ENCODE peak calls at places on chromosomes 11 and 22, in five cellular contexts. Q is body of pancreas, X is nephron progenitor cell, V is GM20000, M is tibial nerve. L is an unnamed sample.

GRCh38 chr11:66328036-66328306 is 8.3 kb downstream of the RIN1 start:
- DNase-seq in Q (no peak), X (no peak), V (no peak), M (no peak), L (no peak)

GRCh38 chr22:22235564-22235963 is 9.0 kb upstream of the VPREB1 start:
- DNase-seq in Q (peak; percentile 34), X (peak; percentile 46), V (peak; percentile 70), M (peak; percentile 27), L (no peak)

GRCh38 chr11:107562647-107563208 is 2.8 kb downstream of the ALKBH8 start:
- DNase-seq in Q (no peak), X (no peak), V (no peak), M (no peak), L (no peak)

GRCh38 chr11:104997288-104997687 is 25.7 kb downstream of the CASP5 start:
- DNase-seq in Q (no peak), X (no peak), V (no peak), M (no peak), L (no peak)

GRCh38 chr11:14454861-14455632 is 44.6 kb downstream of the COPB1 start:
- DNase-seq in Q (no peak), X (no peak), V (peak; percentile 19), M (no peak), L (no peak)

GRCh38 chr22:36435516-36436415 is 45.7 kb downstream of the TXN2 start:
- DNase-seq in Q (peak; percentile 90), X (no peak), V (peak; percentile 54), M (no peak), L (no peak)

GRCh38 chr11:133134561-133135173 is 397.6 kb downstream of the OPCML start:
- DNase-seq in Q (peak; percentile 61), X (peak; percentile 78), V (peak; percentile 71), M (peak; percentile 33), L (peak; percentile 29)

GRCh38 chr22:22030493-22031182 is 48.1 kb upstream of the TOP3B start:
- DNase-seq in Q (no peak), X (peak; percentile 36), V (peak; percentile 71), M (peak; percentile 33), L (no peak)

GRCh38 chr11:95512682-95513081 is 276.9 kb downstream of the FAM76B start:
- DNase-seq in Q (peak; percentile 33), X (no peak), V (no peak), M (peak; percentile 69), L (no peak)

GRCh38 chr11:36793542-36793926 is 195.5 kb upstream of the RAG2 start:
- DNase-seq in Q (no peak), X (peak; percentile 7), V (no peak), M (no peak), L (no peak)

GRCh38 chr22:45709004-45709739 is 37.5 kb downstream of the ATXN10 start:
- DNase-seq in Q (no peak), X (no peak), V (no peak), M (no peak), L (no peak)

GRCh38 chr11:65485820-65486219 is 13.0 kb upstream of the MALAT1 start:
- DNase-seq in Q (no peak), X (no peak), V (no peak), M (no peak), L (no peak)

GRCh38 chr11:69636512-69636866 is 4.5 kb upstream of the CCND1 start:
- DNase-seq in Q (peak; percentile 61), X (peak; percentile 85), V (no peak), M (peak; percentile 64), L (no peak)

GRCh38 chr11:63682045-63682915 is 980 bp downstream of the RTN3 start:
- DNase-seq in Q (peak; percentile 11), X (peak; percentile 26), V (peak; percentile 24), M (peak; percentile 33), L (no peak)

GRCh38 chr11:12064954-12065280 is 45.5 kb upstream of the MICAL2 start:
- DNase-seq in Q (no peak), X (no peak), V (no peak), M (no peak), L (no peak)

GRCh38 chr11:10373340-10373739 is 68.5 kb downstream of the ADM start:
- DNase-seq in Q (no peak), X (no peak), V (no peak), M (no peak), L (no peak)

GRCh38 chr22:50053861-50054260 is 4.2 kb downstream of the TTLL8 start:
- DNase-seq in Q (no peak), X (no peak), V (no peak), M (no peak), L (no peak)

GRCh38 chr11:133903056-133903455 is 53.7 kb downstream of the IGSF9B start:
- DNase-seq in Q (no peak), X (no peak), V (no peak), M (no peak), L (no peak)

GRCh38 chr11:110069158-110069737 is 23.9 kb upstream of the ZC3H12C start:
- DNase-seq in Q (peak; percentile 46), X (no peak), V (no peak), M (peak; percentile 49), L (no peak)

GRCh38 chr11:102653744-102654291 is 28.7 kb upstream of the MMP20 start:
- DNase-seq in Q (no peak), X (no peak), V (no peak), M (no peak), L (no peak)

GRCh38 chr11:120985718-120986569 is 38.0 kb upstream of the TBCEL start:
- DNase-seq in Q (peak; percentile 69), X (peak; percentile 79), V (peak; percentile 67), M (no peak), L (no peak)
- TF ChIP-seq CTCF in Q (peak; percentile 30), X (peak; percentile 34), V (no peak), M (peak; percentile 37), L (no peak)

DNA sequence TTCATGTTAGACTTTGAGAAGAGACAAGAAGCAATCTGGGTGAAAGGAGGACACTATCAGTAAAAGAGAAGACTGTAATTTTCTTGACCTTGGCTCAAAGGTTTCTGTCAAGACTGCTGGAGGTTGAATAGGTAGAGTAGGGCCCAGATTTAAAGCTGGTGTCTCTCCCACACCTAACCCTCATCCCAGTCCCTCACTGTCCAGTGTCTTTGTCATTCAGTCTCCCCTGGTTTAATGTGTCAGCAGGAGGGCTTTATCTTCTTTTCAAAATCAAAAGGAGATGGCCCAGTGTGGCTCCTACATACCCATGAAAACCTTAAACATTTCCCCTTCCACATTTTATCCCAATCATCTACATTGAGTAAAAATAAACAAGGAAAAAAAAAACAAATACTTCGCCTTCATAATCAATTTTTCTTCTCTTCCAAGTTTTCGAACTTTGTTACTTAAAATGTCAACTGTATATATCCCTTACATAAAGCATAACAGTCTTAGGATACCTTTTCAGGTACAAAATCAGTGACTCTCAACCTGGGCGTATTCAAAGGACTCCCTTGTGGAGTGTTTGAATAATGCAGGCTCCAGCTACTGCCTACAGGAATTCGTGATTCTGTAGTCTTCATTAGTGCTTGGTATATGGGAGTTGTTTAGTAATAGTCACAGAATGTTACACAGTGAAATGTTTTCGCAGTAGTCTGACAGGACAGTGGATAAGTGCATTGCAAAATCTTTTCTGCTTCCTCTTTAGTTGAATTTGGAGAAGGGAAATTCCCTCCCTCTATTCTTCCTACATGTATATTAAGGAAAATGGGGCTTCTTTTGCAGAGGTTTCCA is 87.2 kb downstream of the FAT3 start:
- DNase-seq in Q (no peak), X (no peak), V (no peak), M (no peak), L (no peak)
- TF ChIP-seq CTCF in Q (no peak), X (no peak), V (no peak), M (no peak), L (no peak)

DNA sequence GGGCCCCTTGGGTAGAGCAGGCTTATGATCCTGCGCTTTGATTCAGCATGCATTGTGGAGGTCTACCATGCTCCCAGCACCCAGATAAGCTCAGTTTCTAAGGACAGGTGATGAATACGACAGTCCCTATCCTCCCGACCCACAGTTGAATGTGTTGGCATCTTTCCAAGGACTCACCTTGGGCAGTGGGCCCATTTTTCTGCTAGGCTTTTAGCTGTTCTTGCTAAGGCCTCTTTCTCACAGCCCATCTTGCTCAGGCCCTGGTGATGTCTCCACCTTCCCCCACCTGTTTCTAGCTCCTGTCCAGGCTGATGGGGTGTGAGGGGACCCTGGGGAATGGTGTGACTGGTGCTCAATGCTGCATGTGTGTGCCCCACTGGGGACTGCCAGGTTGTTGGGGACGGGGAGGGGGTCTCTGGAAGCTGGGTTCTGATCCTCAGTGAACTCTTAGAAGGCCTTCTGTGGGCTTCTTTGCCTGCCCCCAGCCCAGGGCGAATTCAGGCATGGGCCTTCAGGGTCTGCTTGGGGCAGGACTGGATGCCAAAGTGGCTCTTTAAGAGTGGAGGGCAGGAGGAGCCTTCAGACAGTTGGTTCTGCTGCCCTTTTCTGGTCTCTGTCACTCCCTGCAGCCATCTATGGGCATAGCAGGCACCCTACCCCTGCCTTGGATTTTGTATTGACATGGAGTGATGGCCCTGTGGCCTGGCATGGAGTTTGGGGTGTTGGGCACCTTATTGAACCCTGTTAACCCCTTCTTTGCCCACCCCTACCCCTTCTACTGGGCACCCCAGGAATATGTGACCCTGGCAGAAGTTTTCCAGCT is 33.1 kb downstream of the PHLDB1 start:
- DNase-seq in Q (no peak), X (no peak), V (no peak), M (no peak), L (no peak)
- TF ChIP-seq CTCF in Q (no peak), X (no peak), V (no peak), M (no peak), L (no peak)

GRCh38 chr11:62621567-62622470 is at the start of gene B3GAT3:
- DNase-seq in Q (peak; percentile 99), X (peak; percentile 98), V (peak; percentile 98), M (peak; percentile 96), L (peak; percentile 96)

GRCh38 chr11:62632492-62632891 is 10.7 kb upstream of the B3GAT3 start:
- DNase-seq in Q (no peak), X (no peak), V (no peak), M (no peak), L (no peak)

GRCh38 chr11:62622476-62622875 is 690 bp upstream of the B3GAT3 start:
- DNase-seq in Q (no peak), X (no peak), V (no peak), M (no peak), L (no peak)

GRCh38 chr11:62627718-62628117 is 5.9 kb upstream of the B3GAT3 start:
- DNase-seq in Q (no peak), X (no peak), V (no peak), M (no peak), L (no peak)
- TF ChIP-seq CTCF in Q (no peak), X (no peak), V (no peak), M (no peak), L (no peak)

GRCh38 chr11:44633641-44634040 is 68.2 kb downstream of the CD82 start:
- DNase-seq in Q (no peak), X (no peak), V (peak; percentile 12), M (no peak), L (no peak)
- TF ChIP-seq CTCF in Q (no peak), X (no peak), V (no peak), M (no peak), L (no peak)

L was measured in omental fat pad.